ENCODE peak calls at places on chromosomes 13 and 19, in seven cellular contexts. G, I, R, J, S, B and Y are unnamed samples.

GRCh38 chr13:61695147-61695546 is 279.5 kb upstream of the PCDH20 start:
- DNase-seq in G (no peak), I (no peak), R (no peak), J (no peak), S (no peak), B (no peak), Y (no peak)

GRCh38 chr13:61770697-61771096 is 355.0 kb upstream of the PCDH20 start:
- DNase-seq in G (no peak), I (no peak), R (no peak), J (no peak), S (no peak), B (no peak), Y (no peak)

GRCh38 chr19:51247972-51248371 is 2.9 kb upstream of the SIGLECL1 start:
- DNase-seq in G (no peak), I (no peak), R (no peak), J (no peak), S (no peak), B (no peak), Y (no peak)

GRCh38 chr13:111187879-111188643 is 73.0 kb downstream of the ARHGEF7 start:
- DNase-seq in G (peak; percentile 67), I (no peak), R (no peak), J (no peak), S (no peak), B (no peak), Y (no peak)

GRCh38 chr13:103287659-103288058 is 221.4 kb upstream of the SLC10A2 start:
- DNase-seq in G (no peak), I (no peak), R (no peak), J (no peak), S (no peak), B (no peak), Y (no peak)

GRCh38 chr13:94920578-94920977 is 208.2 kb upstream of the SOX21 start:
- DNase-seq in G (no peak), I (no peak), R (no peak), J (no peak), S (no peak), B (no peak), Y (no peak)

GRCh38 chr19:19341026-19341425 is 20.4 kb downstream of the MAU2 start:
- DNase-seq in G (no peak), I (no peak), R (no peak), J (no peak), S (no peak), B (no peak), Y (no peak)

GRCh38 chr13:83248751-83249150 is 633.5 kb downstream of the SLITRK1 start:
- DNase-seq in G (no peak), I (no peak), R (no peak), J (no peak), S (no peak), B (no peak), Y (no peak)

GRCh38 chr19:23409392-23410048 is 14.2 kb upstream of the ZNF91 start:
- DNase-seq in G (no peak), I (no peak), R (no peak), J (no peak), S (no peak), B (no peak), Y (no peak)

GRCh38 chr13:63954683-63955082 is 2539.0 kb upstream of the PCDH20 start:
- DNase-seq in G (no peak), I (no peak), R (no peak), J (no peak), S (no peak), B (no peak), Y (no peak)

GRCh38 chr19:41746593-41747227 is 8.6 kb upstream of the CEACAM6 start:
- DNase-seq in G (peak; percentile 39), I (no peak), R (no peak), J (peak; percentile 35), S (peak; percentile 10), B (peak; percentile 60), Y (peak; percentile 48)

GRCh38 chr13:22235285-22235949 is 564.5 kb downstream of the FGF9 start:
- DNase-seq in G (peak; percentile 4), I (no peak), R (no peak), J (no peak), S (no peak), B (no peak), Y (no peak)

GRCh38 chr19:16444273-16444597 is 27.5 kb downstream of the EPS15L1 start:
- DNase-seq in G (no peak), I (no peak), R (peak; percentile 46), J (no peak), S (no peak), B (no peak), Y (no peak)

GRCh38 chr19:32702010-32702409 is 10.4 kb downstream of the NUDT19 start:
- DNase-seq in G (no peak), I (peak; percentile 22), R (no peak), J (no peak), S (no peak), B (no peak), Y (no peak)

GRCh38 chr13:99282264-99283231 is 24.4 kb upstream of the GPR18 start:
- DNase-seq in G (no peak), I (no peak), R (peak; percentile 76), J (no peak), S (no peak), B (peak; percentile 38), Y (no peak)

GRCh38 chr19:13808856-13809255 is 13.6 kb downstream of the ZSWIM4 start:
- DNase-seq in G (no peak), I (no peak), R (no peak), J (no peak), S (no peak), B (no peak), Y (no peak)

GRCh38 chr19:13803038-13803437 is 7.8 kb downstream of the ZSWIM4 start:
- DNase-seq in G (no peak), I (no peak), R (no peak), J (no peak), S (no peak), B (peak; percentile 20), Y (no peak)

GRCh38 chr19:13807421-13808021 is 12.3 kb downstream of the ZSWIM4 start:
- DNase-seq in G (no peak), I (no peak), R (no peak), J (no peak), S (no peak), B (no peak), Y (no peak)

GRCh38 chr19:13806728-13807127 is 11.5 kb downstream of the ZSWIM4 start:
- DNase-seq in G (no peak), I (no peak), R (no peak), J (no peak), S (no peak), B (no peak), Y (no peak)

GRCh38 chr19:13804830-13805683 is 9.8 kb downstream of the ZSWIM4 start:
- DNase-seq in G (no peak), I (no peak), R (no peak), J (no peak), S (no peak), B (no peak), Y (no peak)
- TF ChIP-seq CTCF in G (peak; percentile 15), I (peak; percentile 49), R (no peak), J (peak; percentile 41), S (no peak), B (no peak), Y (no peak)

DNA sequence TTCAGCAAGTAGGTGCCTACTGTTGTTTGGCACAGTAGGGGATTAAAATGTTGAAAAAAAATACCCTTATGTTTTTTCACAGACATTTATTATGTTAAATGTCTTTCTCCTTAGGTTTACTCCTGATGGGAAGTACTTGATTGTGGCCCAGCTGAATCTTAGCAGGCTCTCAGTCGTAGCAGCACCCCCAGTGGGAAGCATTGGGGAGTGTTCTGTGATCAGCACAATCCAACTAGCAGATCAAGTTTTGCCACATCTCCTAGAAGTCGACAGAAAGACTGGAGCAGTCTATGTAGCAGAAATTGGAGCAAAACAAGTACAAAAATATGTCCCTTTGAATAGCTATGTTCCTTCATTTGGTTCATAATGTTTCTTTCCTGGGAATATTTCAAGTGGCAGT is 9.3 kb downstream of the NHLRC3 start:
- DNase-seq in G (no peak), I (no peak), R (no peak), J (no peak), S (no peak), B (no peak), Y (no peak)
- TF ChIP-seq CTCF in G (no peak), I (peak; percentile 43), R (no peak), J (peak; percentile 52), S (peak; percentile 17), B (no peak), Y (no peak)

GRCh38 chr13:114047358-114047881 is 73.5 kb upstream of the C13orf46 start:
- DNase-seq in G (peak; percentile 43), I (no peak), R (no peak), J (no peak), S (no peak), B (peak; percentile 86), Y (peak; percentile 84)
- TF ChIP-seq CTCF in G (no peak), I (no peak), R (no peak), J (no peak), S (no peak), B (no peak), Y (no peak)

DNA sequence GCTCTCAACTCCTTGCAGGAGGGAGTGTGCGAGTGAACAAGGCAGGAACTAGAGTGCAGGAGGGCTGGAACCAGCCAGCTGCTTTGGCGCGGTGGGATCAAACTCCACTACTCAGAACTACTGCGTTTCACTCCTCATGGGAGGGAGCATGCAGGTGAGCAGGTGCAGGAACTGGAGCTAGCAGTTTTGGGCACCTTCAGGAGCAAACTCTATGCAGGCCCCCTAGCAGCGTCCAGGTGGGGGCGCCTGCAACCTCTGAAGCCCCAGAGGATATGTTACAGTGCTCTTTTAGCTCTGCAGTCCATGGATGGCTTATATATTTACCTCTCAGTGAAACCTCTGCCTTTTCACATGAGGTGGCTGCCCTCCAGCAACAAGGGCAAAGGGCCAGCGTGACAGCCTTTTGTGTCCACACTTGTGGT is 1303.4 kb downstream of the PCDH9 start:
- DNase-seq in G (no peak), I (no peak), R (no peak), J (no peak), S (no peak), B (no peak), Y (no peak)
- TF ChIP-seq CTCF in G (no peak), I (peak; percentile 58), R (no peak), J (peak; percentile 52), S (peak; percentile 35), B (no peak), Y (peak; percentile 24)

GRCh38 chr13:97257800-97258799 is 36.0 kb downstream of the MBNL2 start:
- DNase-seq in G (peak; percentile 90), I (no peak), R (peak; percentile 43), J (peak; percentile 97), S (peak; percentile 78), B (peak; percentile 54), Y (peak; percentile 56)
- TF ChIP-seq CTCF in G (peak; percentile 13), I (no peak), R (no peak), J (peak; percentile 55), S (peak; percentile 12), B (no peak), Y (no peak)

GRCh38 chr13:27482996-27483395 is 32.6 kb upstream of the MTIF3 start:
- DNase-seq in G (no peak), I (no peak), R (peak; percentile 38), J (no peak), S (no peak), B (peak; percentile 57), Y (peak; percentile 43)
- TF ChIP-seq CTCF in G (no peak), I (no peak), R (no peak), J (no peak), S (no peak), B (no peak), Y (no peak)

GRCh38 chr13:26605845-26606244 is 48.4 kb downstream of the WASF3 start:
- DNase-seq in G (no peak), I (no peak), R (no peak), J (no peak), S (no peak), B (no peak), Y (no peak)
- TF ChIP-seq CTCF in G (no peak), I (peak; percentile 41), R (peak; percentile 22), J (peak; percentile 29), S (no peak), B (no peak), Y (peak; percentile 21)